ENCODE peak calls at places on chromosomes 1 and 21, in seven cellular contexts. M is T-helper 9 cell; S is NCI-H510A; A is CD8-positive, alpha-beta memory T cell; X is stimulated activated CD8-positive, alpha-beta memory T cell treated with anti-CD3 and anti-CD28 coated beads, Interleukin-7, amount 100 ng/mL, for 48 hours; D is astrocyte of the spinal cord; U is H9. F is an unnamed sample.

GRCh38 chr1:224357626-224358124 is 996 bp downstream of the CNIH4 start:
- DNase-seq in A (no peak), U (no peak), S (no peak), X (no peak), D (no peak), M (no peak), F (no peak)

GRCh38 chr1:77063118-77063517 is 156.1 kb downstream of the PIGK start:
- DNase-seq in U (no peak), A (no peak), M (no peak), X (no peak), D (no peak), S (no peak), F (no peak)

GRCh38 chr1:121538943-121539575 is 354.3 kb downstream of the SRGAP2C start:
- DNase-seq in A (no peak), D (no peak), M (no peak), X (no peak), U (no peak), S (no peak), F (no peak)

GRCh38 chr1:201640624-201641023 is 101.7 kb downstream of the NAV1 start:
- DNase-seq in M (no peak), D (no peak), S (no peak), X (no peak), U (no peak), A (no peak), F (no peak)

GRCh38 chr1:1357871-1358432 is 403 bp downstream of the MXRA8 start:
- DNase-seq in U (no peak), D (no peak), X (no peak), A (no peak), M (no peak), S (no peak), F (no peak)

GRCh38 chr1:29912413-29912812 is 676.1 kb downstream of the PTPRU start:
- DNase-seq in M (no peak), S (no peak), D (peak), A (no peak), X (no peak), U (no peak), F (no peak)

GRCh38 chr1:32635508-32636277 is 14.7 kb downstream of the ZBTB8OS start:
- DNase-seq in S (no peak), D (no peak), A (no peak), M (no peak), U (no peak), X (no peak), F (no peak)

GRCh38 chr21:35217504-35218060 is 168.5 kb upstream of the RUNX1 start:
- DNase-seq in D (peak), S (peak), X (peak), M (no peak), A (no peak), U (peak), F (no peak)

GRCh38 chr1:161085165-161085564 is 4.2 kb downstream of the NECTIN4 start:
- DNase-seq in D (peak), U (no peak), S (no peak), M (no peak), X (no peak), A (no peak), F (no peak)